ENCODE peak calls at places on chromosome 19, in six cellular contexts. One of them, this sample, is unnamed.

GRCh38 chr19:541699-542098 is 2.2 kb upstream of the GZMM start:
- DNase-seq in ecto neural progenitor cell: no peak
- DNase-seq in nephron progenitor cell: no peak
- DNase-seq in endothelial cell: no peak
- DNase-seq in aorta: no peak
- DNase-seq in stimulated activated CD8-positive, alpha-beta memory T cell treated with anti-CD3 and anti-CD28 coated beads, Interleukin-2, amount 100 ng/mL, for 48 hours: no peak
- DNase-seq in this sample: no peak

GRCh38 chr19:49395581-49396407 is 7.7 kb downstream of the KASH5 start:
- DNase-seq in ecto neural progenitor cell: no peak
- DNase-seq in nephron progenitor cell: no peak
- DNase-seq in endothelial cell: no peak
- DNase-seq in aorta: no peak
- DNase-seq in stimulated activated CD8-positive, alpha-beta memory T cell treated with anti-CD3 and anti-CD28 coated beads, Interleukin-2, amount 100 ng/mL, for 48 hours: no peak
- DNase-seq in this sample: no peak

GRCh38 chr19:31107096-31107495 is 242.1 kb downstream of the TSHZ3 start:
- DNase-seq in ecto neural progenitor cell: no peak
- DNase-seq in nephron progenitor cell: no peak
- DNase-seq in endothelial cell: no peak
- DNase-seq in aorta: no peak
- DNase-seq in stimulated activated CD8-positive, alpha-beta memory T cell treated with anti-CD3 and anti-CD28 coated beads, Interleukin-2, amount 100 ng/mL, for 48 hours: no peak
- DNase-seq in this sample: no peak

GRCh38 chr19:33302974-33303790 is 848 bp upstream of the CEBPA start:
- DNase-seq in ecto neural progenitor cell: peak; percentile 68
- DNase-seq in nephron progenitor cell: peak; percentile 70
- DNase-seq in endothelial cell: peak; percentile 71
- DNase-seq in aorta: peak; percentile 84
- DNase-seq in stimulated activated CD8-positive, alpha-beta memory T cell treated with anti-CD3 and anti-CD28 coated beads, Interleukin-2, amount 100 ng/mL, for 48 hours: no peak
- DNase-seq in this sample: peak; percentile 86

GRCh38 chr19:18044825-18045304 is 36.9 kb downstream of the ARRDC2 start:
- DNase-seq in ecto neural progenitor cell: no peak
- DNase-seq in nephron progenitor cell: peak; percentile 28
- DNase-seq in endothelial cell: no peak
- DNase-seq in aorta: peak; percentile 86
- DNase-seq in stimulated activated CD8-positive, alpha-beta memory T cell treated with anti-CD3 and anti-CD28 coated beads, Interleukin-2, amount 100 ng/mL, for 48 hours: peak; percentile 82
- DNase-seq in this sample: peak; percentile 11

GRCh38 chr19:51194527-51195315 is 30.2 kb upstream of the CD33 start:
- DNase-seq in ecto neural progenitor cell: no peak
- DNase-seq in nephron progenitor cell: no peak
- DNase-seq in endothelial cell: no peak
- DNase-seq in aorta: peak; percentile 32
- DNase-seq in stimulated activated CD8-positive, alpha-beta memory T cell treated with anti-CD3 and anti-CD28 coated beads, Interleukin-2, amount 100 ng/mL, for 48 hours: no peak
- DNase-seq in this sample: no peak

GRCh38 chr19:3723883-3724282 is 15.7 kb downstream of the TJP3 start:
- DNase-seq in ecto neural progenitor cell: peak; percentile 64
- DNase-seq in nephron progenitor cell: no peak
- DNase-seq in endothelial cell: no peak
- DNase-seq in aorta: no peak
- DNase-seq in stimulated activated CD8-positive, alpha-beta memory T cell treated with anti-CD3 and anti-CD28 coated beads, Interleukin-2, amount 100 ng/mL, for 48 hours: no peak
- DNase-seq in this sample: no peak

GRCh38 chr19:2983351-2984195 is 6.2 kb downstream of the TLE6 start:
- DNase-seq in ecto neural progenitor cell: peak; percentile 85
- DNase-seq in nephron progenitor cell: no peak
- DNase-seq in endothelial cell: peak; percentile 54
- DNase-seq in aorta: no peak
- DNase-seq in stimulated activated CD8-positive, alpha-beta memory T cell treated with anti-CD3 and anti-CD28 coated beads, Interleukin-2, amount 100 ng/mL, for 48 hours: no peak
- DNase-seq in this sample: no peak

GRCh38 chr19:792361-792885 is 4.8 kb upstream of the PTBP1 start:
- DNase-seq in ecto neural progenitor cell: no peak
- DNase-seq in nephron progenitor cell: no peak
- DNase-seq in endothelial cell: no peak
- DNase-seq in aorta: no peak
- DNase-seq in stimulated activated CD8-positive, alpha-beta memory T cell treated with anti-CD3 and anti-CD28 coated beads, Interleukin-2, amount 100 ng/mL, for 48 hours: no peak
- DNase-seq in this sample: no peak

GRCh38 chr19:46224773-46225172 is 4.8 kb upstream of the IGFL1 start:
- DNase-seq in ecto neural progenitor cell: no peak
- DNase-seq in nephron progenitor cell: no peak
- DNase-seq in endothelial cell: no peak
- DNase-seq in aorta: no peak
- DNase-seq in stimulated activated CD8-positive, alpha-beta memory T cell treated with anti-CD3 and anti-CD28 coated beads, Interleukin-2, amount 100 ng/mL, for 48 hours: no peak
- DNase-seq in this sample: no peak

GRCh38 chr19:45716314-45717130 is 14.2 kb downstream of the FBXO46 start:
- DNase-seq in ecto neural progenitor cell: no peak
- DNase-seq in nephron progenitor cell: no peak
- DNase-seq in endothelial cell: no peak
- DNase-seq in aorta: no peak
- DNase-seq in stimulated activated CD8-positive, alpha-beta memory T cell treated with anti-CD3 and anti-CD28 coated beads, Interleukin-2, amount 100 ng/mL, for 48 hours: no peak
- DNase-seq in this sample: no peak

GRCh38 chr19:18972301-18972831 is 31.3 kb upstream of the HOMER3 start:
- DNase-seq in ecto neural progenitor cell: no peak
- DNase-seq in nephron progenitor cell: no peak
- DNase-seq in endothelial cell: no peak
- DNase-seq in aorta: no peak
- DNase-seq in stimulated activated CD8-positive, alpha-beta memory T cell treated with anti-CD3 and anti-CD28 coated beads, Interleukin-2, amount 100 ng/mL, for 48 hours: no peak
- DNase-seq in this sample: no peak

GRCh38 chr19:7873304-7874079 is 698 bp downstream of the PRR36 start:
- DNase-seq in ecto neural progenitor cell: no peak
- DNase-seq in nephron progenitor cell: peak; percentile 57
- DNase-seq in endothelial cell: no peak
- DNase-seq in aorta: no peak
- DNase-seq in stimulated activated CD8-positive, alpha-beta memory T cell treated with anti-CD3 and anti-CD28 coated beads, Interleukin-2, amount 100 ng/mL, for 48 hours: no peak
- DNase-seq in this sample: no peak